ENCODE peak calls at places on chromosomes 3 and 15, in ten cellular contexts. D, K, G, L, P, W, F, T, B and A are unnamed samples.

GRCh38 chr3:39148116-39149058 is 5.0 kb downstream of the CSRNP1 start:
- DNase-seq in D (no peak), K (no peak), G (peak; percentile 55), L (no peak), P (peak; percentile 58), W (no peak), F (no peak), T (no peak), B (no peak), A (peak; percentile 66)

GRCh38 chr3:53354945-53355498 is 7.7 kb upstream of the DCP1A start:
- DNase-seq in D (no peak), K (no peak), G (peak; percentile 9), L (no peak), P (no peak), W (no peak), F (no peak), T (no peak), B (no peak), A (peak; percentile 55)

GRCh38 chr3:191397771-191398170 is 63.2 kb upstream of the PYDC2 start:
- DNase-seq in D (no peak), K (no peak), G (no peak), L (no peak), P (no peak), W (no peak), F (no peak), T (peak; percentile 9), B (no peak), A (no peak)

GRCh38 chr15:89104172-89104564 is 15.9 kb downstream of the ABHD2 start:
- DNase-seq in D (no peak), K (peak; percentile 17), G (no peak), L (peak; percentile 34), P (no peak), W (no peak), F (no peak), T (no peak), B (peak; percentile 77), A (no peak)

GRCh38 chr3:156433910-156434309 is 121.0 kb downstream of the SSR3 start:
- DNase-seq in D (no peak), K (no peak), G (peak; percentile 34), L (no peak), P (no peak), W (no peak), F (no peak), T (no peak), B (no peak), A (no peak)

GRCh38 chr3:46993986-46994385 is 14.5 kb downstream of the NBEAL2 start:
- DNase-seq in D (no peak), K (no peak), G (no peak), L (no peak), P (no peak), W (no peak), F (no peak), T (no peak), B (no peak), A (no peak)

GRCh38 chr3:147410518-147411234 is 1.5 kb downstream of the ZIC1 start:
- DNase-seq in D (no peak), K (peak; percentile 44), G (no peak), L (no peak), P (peak; percentile 9), W (no peak), F (no peak), T (peak; percentile 61), B (no peak), A (no peak)

GRCh38 chr15:66886686-66887273 is 178.6 kb upstream of the SMAD3 start:
- DNase-seq in D (no peak), K (no peak), G (no peak), L (peak; percentile 5), P (no peak), W (no peak), F (no peak), T (no peak), B (no peak), A (no peak)

GRCh38 chr15:61479601-61480000 is 250.5 kb upstream of the RORA start:
- DNase-seq in D (no peak), K (no peak), G (peak; percentile 19), L (no peak), P (no peak), W (no peak), F (no peak), T (no peak), B (no peak), A (no peak)

GRCh38 chr3:194876403-194877165 is 190.9 kb downstream of the FAM43A start:
- DNase-seq in D (no peak), K (no peak), G (no peak), L (no peak), P (no peak), W (no peak), F (no peak), T (no peak), B (peak; percentile 61), A (no peak)

GRCh38 chr15:31265871-31266711 is 60.5 kb upstream of the KLF13 start:
- DNase-seq in D (peak; percentile 46), K (peak; percentile 14), G (no peak), L (peak; percentile 50), P (peak; percentile 90), W (peak; percentile 34), F (peak; percentile 20), T (no peak), B (no peak), A (no peak)

GRCh38 chr3:106022913-106023312 is 154.1 kb upstream of the CBLB start:
- DNase-seq in D (no peak), K (no peak), G (peak; percentile 86), L (no peak), P (no peak), W (no peak), F (no peak), T (no peak), B (no peak), A (no peak)

GRCh38 chr15:51647128-51647562 is 24.6 kb upstream of the DMXL2 start:
- DNase-seq in D (peak; percentile 60), K (no peak), G (peak; percentile 76), L (peak; percentile 47), P (peak; percentile 72), W (peak; percentile 51), F (no peak), T (no peak), B (peak; percentile 33), A (peak; percentile 11)

GRCh38 chr15:69107025-69107620 is 53.3 kb upstream of the GLCE start:
- DNase-seq in D (no peak), K (no peak), G (peak; percentile 73), L (no peak), P (peak; percentile 90), W (no peak), F (no peak), T (no peak), B (no peak), A (no peak)

GRCh38 chr3:135224963-135225362 is 429.9 kb downstream of the EPHB1 start:
- DNase-seq in D (no peak), K (no peak), G (no peak), L (no peak), P (no peak), W (no peak), F (no peak), T (no peak), B (no peak), A (no peak)

GRCh38 chr3:193554790-193555189 is at the start of gene ATP13A4:
- DNase-seq in D (no peak), K (peak; percentile 12), G (peak; percentile 41), L (no peak), P (no peak), W (no peak), F (no peak), T (peak; percentile 49), B (no peak), A (no peak)

GRCh38 chr15:81914734-81915234 is 131.0 kb downstream of the MEX3B start:
- DNase-seq in D (peak; percentile 30), K (no peak), G (no peak), L (peak; percentile 51), P (no peak), W (peak; percentile 52), F (no peak), T (no peak), B (peak; percentile 29), A (no peak)

GRCh38 chr3:39808467-39809180 is 785 bp upstream of the MYRIP start:
- DNase-seq in D (peak; percentile 39), K (peak; percentile 67), G (peak; percentile 7), L (no peak), P (no peak), W (peak; percentile 11), F (no peak), T (peak; percentile 89), B (no peak), A (peak; percentile 20)

GRCh38 chr3:55875137-55875536 is 388.0 kb upstream of the WNT5A start:
- DNase-seq in D (no peak), K (no peak), G (no peak), L (no peak), P (no peak), W (no peak), F (no peak), T (no peak), B (no peak), A (no peak)

GRCh38 chr3:124035463-124036121 is 43.7 kb upstream of the ROPN1 start:
- DNase-seq in D (no peak), K (no peak), G (no peak), L (no peak), P (no peak), W (no peak), F (no peak), T (no peak), B (no peak), A (no peak)

GRCh38 chr15:37289109-37289765 is 188.9 kb upstream of the MEIS2 start:
- DNase-seq in D (peak; percentile 45), K (peak; percentile 29), G (peak; percentile 8), L (no peak), P (no peak), W (no peak), F (no peak), T (peak; percentile 73), B (no peak), A (no peak)

GRCh38 chr15:88661041-88661765 is 22.4 kb downstream of the ISG20 start:
- DNase-seq in D (no peak), K (no peak), G (no peak), L (no peak), P (no peak), W (no peak), F (no peak), T (no peak), B (no peak), A (no peak)

GRCh38 chr15:80891006-80891405 is 98.6 kb downstream of the MESD start:
- DNase-seq in D (no peak), K (no peak), G (no peak), L (no peak), P (no peak), W (no peak), F (no peak), T (no peak), B (no peak), A (no peak)

GRCh38 chr3:58188921-58189451 is 21.8 kb downstream of the DNASE1L3 start:
- DNase-seq in D (peak; percentile 74), K (no peak), G (no peak), L (no peak), P (peak; percentile 17), W (peak; percentile 38), F (no peak), T (no peak), B (no peak), A (no peak)

GRCh38 chr3:174218011-174218410 is 641.1 kb upstream of the NAALADL2 start:
- DNase-seq in D (no peak), K (no peak), G (no peak), L (no peak), P (no peak), W (no peak), F (no peak), T (no peak), B (no peak), A (no peak)

GRCh38 chr15:56654216-56654615 is 79.1 kb downstream of the ZNF280D start:
- DNase-seq in D (no peak), K (no peak), G (no peak), L (no peak), P (no peak), W (no peak), F (no peak), T (no peak), B (no peak), A (no peak)

GRCh38 chr15:94059188-94059587 is 172.2 kb upstream of the MCTP2 start:
- DNase-seq in D (no peak), K (no peak), G (no peak), L (no peak), P (no peak), W (no peak), F (no peak), T (no peak), B (no peak), A (no peak)

GRCh38 chr15:28112101-28112760 is 13.1 kb upstream of the OCA2 start:
- DNase-seq in D (no peak), K (no peak), G (no peak), L (peak; percentile 15), P (no peak), W (no peak), F (no peak), T (no peak), B (no peak), A (no peak)